ENCODE peak calls at places on chromosomes 3 and 15, in seven cellular contexts. W is right lobe of liver, K is stomach, B is adrenal gland, N is A549, T is heart left ventricle, M is Peyer's patch. D is an unnamed sample.
A peak's percentile ranks its signal among the peaks of the same experiment; 100 is the strongest.

GRCh38 chr3:30440147-30440604 is 166.2 kb upstream of the TGFBR2 start:
- DNase-seq in W (no peak), K (peak; percentile 48), B (no peak), N (peak; percentile 71), T (no peak), M (no peak), D (no peak)

GRCh38 chr3:52154135-52155094 is at the start of gene POC1A:
- DNase-seq in W (peak; percentile 94), K (peak; percentile 97), B (peak; percentile 93), N (peak; percentile 98), T (peak; percentile 96), M (peak; percentile 93), D (peak; percentile 99)

GRCh38 chr3:73498764-73499622 is 125.7 kb downstream of the PDZRN3 start:
- DNase-seq in W (no peak), K (no peak), B (no peak), N (no peak), T (no peak), M (no peak), D (no peak)

GRCh38 chr15:76169013-76169412 is 109.2 kb downstream of the TMEM266 start:
- DNase-seq in W (no peak), K (no peak), B (no peak), N (peak; percentile 44), T (no peak), M (no peak), D (no peak)

GRCh38 chr3:42531470-42531869 is 29.0 kb downstream of the VIPR1 start:
- DNase-seq in W (no peak), K (no peak), B (no peak), N (no peak), T (no peak), M (no peak), D (no peak)

GRCh38 chr3:57279685-57280084 is 12.8 kb downstream of the ASB14 start:
- DNase-seq in W (no peak), K (no peak), B (no peak), N (no peak), T (no peak), M (no peak), D (no peak)

GRCh38 chr3:74861211-74861610 is 246.8 kb upstream of the CNTN3 start:
- DNase-seq in W (no peak), K (no peak), B (no peak), N (no peak), T (no peak), M (no peak), D (no peak)

GRCh38 chr15:101070502-101071273 is 151.5 kb downstream of the LRRK1 start:
- DNase-seq in W (no peak), K (no peak), B (no peak), N (no peak), T (peak; percentile 16), M (no peak), D (no peak)

GRCh38 chr3:126049289-126050049 is 34.5 kb downstream of the SLC41A3 start:
- DNase-seq in W (no peak), K (no peak), B (no peak), N (no peak), T (no peak), M (no peak), D (no peak)

GRCh38 chr15:51718199-51718598 is 19.3 kb downstream of the LYSMD2 start:
- DNase-seq in W (no peak), K (no peak), B (no peak), N (no peak), T (no peak), M (no peak), D (no peak)

GRCh38 chr3:129063841-129064482 is 3.4 kb downstream of the GP9 start:
- DNase-seq in W (no peak), K (no peak), B (no peak), N (no peak), T (no peak), M (no peak), D (peak; percentile 89)

GRCh38 chr3:37210230-37210629 is 35.8 kb upstream of the LRRFIP2 start:
- DNase-seq in W (no peak), K (no peak), B (no peak), N (no peak), T (no peak), M (no peak), D (no peak)

GRCh38 chr3:16604433-16604832 is 790 bp downstream of the DAZL start:
- DNase-seq in W (no peak), K (no peak), B (no peak), N (no peak), T (no peak), M (no peak), D (no peak)

GRCh38 chr15:94033683-94034020 is 197.7 kb upstream of the MCTP2 start:
- DNase-seq in W (no peak), K (no peak), B (no peak), N (no peak), T (no peak), M (no peak), D (no peak)

GRCh38 chr3:142725352-142725739 is 1.5 kb downstream of the TRPC1 start:
- DNase-seq in W (no peak), K (no peak), B (no peak), N (no peak), T (no peak), M (no peak), D (no peak)

GRCh38 chr15:70164910-70165791 is 67.4 kb upstream of the TLE3 start:
- DNase-seq in W (peak; percentile 86), K (peak; percentile 35), B (no peak), N (no peak), T (peak; percentile 52), M (no peak), D (peak; percentile 89)

GRCh38 chr15:101025896-101026631 is 106.9 kb downstream of the LRRK1 start:
- DNase-seq in W (no peak), K (peak; percentile 22), B (no peak), N (no peak), T (peak; percentile 2), M (peak; percentile 13), D (no peak)

GRCh38 chr3:179738998-179739397 is 86.2 kb downstream of the USP13 start:
- DNase-seq in W (no peak), K (no peak), B (no peak), N (no peak), T (no peak), M (no peak), D (no peak)

GRCh38 chr15:99454941-99455795 is 110.6 kb upstream of the MEF2A start:
- DNase-seq in W (peak; percentile 73), K (peak; percentile 89), B (peak; percentile 53), N (peak; percentile 19), T (peak; percentile 92), M (peak; percentile 17), D (peak; percentile 67)

GRCh38 chr3:134325106-134325705 is 49.0 kb downstream of the AMOTL2 start:
- DNase-seq in W (no peak), K (no peak), B (no peak), N (no peak), T (no peak), M (no peak), D (no peak)

GRCh38 chr3:161576733-161577510 is 80.3 kb downstream of the OTOL1 start:
- DNase-seq in W (no peak), K (no peak), B (no peak), N (no peak), T (no peak), M (no peak), D (no peak)

GRCh38 chr3:60202052-60202753 is 1049.0 kb downstream of the FHIT start:
- DNase-seq in W (no peak), K (no peak), B (no peak), N (no peak), T (no peak), M (no peak), D (no peak)

GRCh38 chr15:63948971-63949370 is 97.3 kb downstream of the DAPK2 start:
- DNase-seq in W (no peak), K (no peak), B (no peak), N (no peak), T (no peak), M (no peak), D (no peak)

GRCh38 chr3:103184772-103185171 is 750.0 kb downstream of the ZPLD1 start:
- DNase-seq in W (no peak), K (no peak), B (no peak), N (no peak), T (no peak), M (no peak), D (no peak)

GRCh38 chr15:101723161-101723873 is 956 bp downstream of the TARS3 start:
- DNase-seq in W (no peak), K (no peak), B (no peak), N (no peak), T (no peak), M (peak; percentile 79), D (peak; percentile 12)

GRCh38 chr3:86923071-86923476 is 67.9 kb downstream of the VGLL3 start:
- DNase-seq in W (no peak), K (no peak), B (no peak), N (peak; percentile 29), T (no peak), M (no peak), D (no peak)
- H3K4me3 ChIP-seq in W (no peak overlapping the region), K (no peak overlapping the region), B (no peak overlapping the region), N (no peak overlapping the region), T (no peak overlapping the region), M (no peak overlapping the region), D (no peak overlapping the region)

GRCh38 chr3:107598926-107599754 is 76.4 kb downstream of the BBX start:
- DNase-seq in W (peak; percentile 58), K (no peak), B (no peak), N (peak; percentile 54), T (peak; percentile 57), M (peak; percentile 47), D (peak; percentile 42)
- TF ChIP-seq POLR2A in W (no peak), K (no peak), B (no peak), N (no peak), T (no peak), M (no peak), D (peak; percentile 16)

DNA sequence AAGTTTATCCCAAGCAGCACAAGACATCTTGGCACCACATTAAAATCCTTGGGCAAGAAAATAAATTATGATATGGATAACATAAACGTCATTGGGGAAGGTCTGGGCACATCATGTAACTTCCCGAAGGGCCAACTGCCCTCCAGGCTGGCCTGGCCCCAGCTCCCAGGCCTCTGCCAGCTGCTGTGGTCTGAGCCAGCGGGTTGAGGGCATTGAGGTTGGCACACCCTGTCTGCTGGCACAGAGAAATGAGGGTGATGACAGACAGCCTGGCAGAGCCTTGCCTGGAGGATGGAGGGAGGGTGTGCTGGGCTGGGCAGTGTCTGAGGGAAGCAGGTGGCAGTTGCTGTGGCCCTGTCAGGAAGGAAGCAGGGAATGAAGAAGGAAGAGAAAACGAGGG is 3.3 kb upstream of the RBSN start:
- DNase-seq in W (peak; percentile 87), K (peak; percentile 89), B (peak; percentile 88), N (no peak), T (peak; percentile 85), M (no peak), D (peak; percentile 74)
- H3K4me3 ChIP-seq in W (no peak overlapping the region), K (no peak overlapping the region), B (no peak overlapping the region), N (no peak overlapping the region), T (no peak overlapping the region), M (no peak overlapping the region), D (no peak overlapping the region)

DNA sequence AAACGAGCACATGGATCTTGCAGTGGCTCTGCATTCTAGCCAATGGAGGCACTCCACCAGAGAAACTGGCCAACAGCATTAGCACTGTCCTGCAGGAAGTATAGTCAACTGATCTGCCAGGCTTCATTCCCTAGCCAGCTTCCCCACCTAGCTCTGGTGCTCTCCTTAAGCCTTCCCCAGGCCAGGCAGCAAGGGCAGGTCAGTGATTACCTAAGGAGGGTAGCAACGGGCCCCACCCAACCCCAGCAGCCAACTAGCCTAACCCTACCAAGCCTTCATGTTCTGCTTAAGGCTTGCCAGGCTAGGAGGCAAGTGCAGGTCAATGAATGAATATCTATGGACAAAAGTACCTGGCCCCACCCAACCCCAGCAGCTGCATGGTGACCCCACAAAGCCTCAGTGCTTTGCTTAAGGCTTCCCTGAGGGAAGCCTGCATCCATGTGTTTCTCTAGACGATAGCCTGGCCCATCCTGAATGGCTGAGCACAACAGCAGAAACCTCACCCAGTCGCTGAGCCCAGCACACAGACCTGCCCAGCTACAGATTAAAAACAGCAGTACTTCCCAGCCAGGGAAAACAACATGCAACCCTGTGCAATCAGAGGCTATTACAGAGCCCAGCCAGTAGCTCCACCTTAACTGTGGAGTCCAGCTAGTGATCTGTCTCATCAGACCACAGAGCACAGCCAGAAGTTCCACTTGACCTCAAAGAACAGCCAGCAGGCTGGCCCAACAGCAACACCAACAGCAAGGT is 28.5 kb downstream of the THBS1 start:
- DNase-seq in W (no peak), K (peak; percentile 45), B (no peak), N (no peak), T (no peak), M (no peak), D (no peak)
- TF ChIP-seq POLR2A in W (no peak), K (no peak), B (no peak), N (no peak), T (no peak), M (no peak), D (no peak)